ENCODE peak calls at places on chromosomes 7 and 10, in five cellular contexts. T, M, Z, C and R are unnamed samples.

GRCh38 chr7:41029072-41029492 is 673.8 kb downstream of the INHBA start:
- DNase-seq in T (no peak), Z (peak; percentile 91), M (peak; percentile 98), C (no peak), R (no peak)

GRCh38 chr10:93712593-93712992 is 10.2 kb upstream of the FRA10AC1 start:
- DNase-seq in M (no peak), T (no peak), C (no peak), Z (no peak), R (no peak)

GRCh38 chr10:119198438-119198837 is 8.9 kb upstream of the GRK5 start:
- DNase-seq in Z (no peak), C (no peak), M (no peak), T (no peak), R (no peak)

GRCh38 chr7:157436076-157436475 is 99.3 kb downstream of the DNAJB6 start:
- DNase-seq in T (no peak), Z (no peak), C (no peak), M (no peak), R (no peak)

GRCh38 chr7:20470726-20471125 is 140.0 kb downstream of the ITGB8 start:
- DNase-seq in Z (no peak), C (no peak), T (no peak), M (no peak), R (no peak)

GRCh38 chr7:45646207-45646821 is 72.1 kb downstream of the ADCY1 start:
- DNase-seq in C (no peak), T (no peak), Z (no peak), M (no peak), R (peak; percentile 21)

GRCh38 chr10:100163704-100164621 is 21.9 kb downstream of the ERLIN1 start:
- DNase-seq in M (no peak), T (no peak), C (no peak), Z (no peak), R (no peak)

GRCh38 chr7:114825423-114825951 is 96.4 kb upstream of the MDFIC start:
- DNase-seq in C (no peak), Z (no peak), T (no peak), M (no peak), R (no peak)

GRCh38 chr10:78461333-78461732 is 427.7 kb downstream of the RPS24 start:
- DNase-seq in Z (no peak), T (no peak), M (no peak), C (no peak), R (no peak)

GRCh38 chr7:157113607-157114006 is 25.1 kb upstream of the UBE3C start:
- DNase-seq in T (no peak), C (no peak), M (no peak), Z (no peak), R (no peak)

GRCh38 chr10:133526957-133527588 is at the start of gene CYP2E1:
- DNase-seq in Z (no peak), M (no peak), C (no peak), T (no peak), R (no peak)

GRCh38 chr10:4111593-4111992 is 326.6 kb upstream of the KLF6 start:
- DNase-seq in T (no peak), Z (peak; percentile 64), C (no peak), M (no peak), R (no peak)

GRCh38 chr7:143514995-143515735 is 37.5 kb downstream of the TAS2R41 start:
- DNase-seq in M (no peak), C (no peak), T (no peak), Z (peak; percentile 83), R (no peak)

GRCh38 chr7:83427929-83428328 is 221.0 kb downstream of the SEMA3E start:
- DNase-seq in C (no peak), M (no peak), T (no peak), Z (no peak), R (no peak)

GRCh38 chr10:132111871-132112341 is 46.2 kb downstream of the JAKMIP3 start:
- DNase-seq in C (no peak), T (no peak), Z (no peak), M (no peak), R (no peak)

GRCh38 chr7:44962483-44963251 is 16.1 kb downstream of the MYO1G start:
- DNase-seq in T (no peak), M (peak; percentile 6), Z (peak; percentile 34), C (no peak), R (peak; percentile 78)

GRCh38 chr7:106125417-106125816 is 13.3 kb upstream of the SYPL1 start:
- DNase-seq in M (no peak), C (no peak), Z (no peak), T (no peak), R (no peak)

GRCh38 chr10:99393683-99394082 is 36.7 kb downstream of the GOT1 start:
- DNase-seq in C (no peak), M (no peak), T (no peak), Z (no peak), R (no peak)

GRCh38 chr10:3136336-3136735 is 36.2 kb downstream of the PITRM1 start:
- DNase-seq in M (peak; percentile 27), T (no peak), Z (no peak), C (no peak), R (no peak)

GRCh38 chr7:62361-63116 is 129.8 kb upstream of the FAM20C start:
- DNase-seq in T (no peak), Z (no peak), C (no peak), M (no peak), R (no peak)

GRCh38 chr10:113666682-113667252 is 2.9 kb upstream of the NRAP start:
- DNase-seq in C (no peak), Z (peak; percentile 59), T (no peak), M (no peak), R (no peak)

GRCh38 chr10:119079572-119080520 is 771 bp downstream of the EIF3A start:
- DNase-seq in C (peak; percentile 71), Z (peak; percentile 85), M (peak; percentile 43), T (peak; percentile 41), R (peak; percentile 72)

GRCh38 chr7:98617051-98617959 is at the start of gene NPTX2:
- DNase-seq in Z (peak; percentile 9), C (peak; percentile 86), T (no peak), M (no peak), R (peak; percentile 92)

GRCh38 chr10:117550042-117550441 is 7.5 kb downstream of the EMX2 start:
- DNase-seq in Z (no peak), C (no peak), M (no peak), T (no peak), R (no peak)

GRCh38 chr10:75400163-75400768 is 1.3 kb downstream of the ZNF503 start:
- DNase-seq in T (no peak), C (no peak), Z (no peak), M (no peak), R (no peak)